ENCODE peak calls at places on chromosome 13, in eight cellular contexts. V is cardiac fibroblast, H is heart left ventricle, S is uterus, O is Calu3, Y is MM.1S, E is nephron progenitor cell, P is Peyer's patch. J is an unnamed sample.

GRCh38 chr13:31982540-31982939 is 49.0 kb upstream of the FRY start:
- DNase-seq in H (peak), P (no peak), E (no peak), Y (no peak), V (peak), O (peak), S (no peak), J (no peak)

GRCh38 chr13:51070005-51070649 is 40.9 kb downstream of the C13orf42 start:
- DNase-seq in S (peak), Y (peak), P (peak), H (peak), V (peak), O (peak), E (peak), J (peak)

GRCh38 chr13:49791214-49791752 is 1.2 kb downstream of the KPNA3 start:
- DNase-seq in V (peak), S (no peak), E (no peak), H (no peak), O (no peak), Y (peak), P (no peak), J (no peak)

GRCh38 chr13:93066187-93066586 is 160.4 kb upstream of the GPC6 start:
- DNase-seq in H (peak), O (no peak), E (no peak), S (no peak), P (no peak), Y (no peak), V (peak), J (no peak)

GRCh38 chr13:50033696-50034095 is 18.5 kb downstream of the KCNRG start:
- DNase-seq in Y (no peak), H (no peak), V (peak), E (no peak), P (no peak), S (no peak), O (no peak), J (no peak)

GRCh38 chr13:27259831-27260230 is 8.5 kb downstream of the RPL21 start:
- DNase-seq in Y (no peak), P (no peak), V (no peak), S (no peak), E (no peak), H (no peak), O (no peak), J (no peak)

GRCh38 chr13:113905942-113906341 is 42.1 kb upstream of the GAS6 start:
- DNase-seq in O (no peak), V (no peak), S (peak), P (no peak), Y (no peak), H (no peak), E (no peak), J (no peak)

GRCh38 chr13:105144936-105145335 is 1390.5 kb downstream of the EFNB2 start:
- DNase-seq in P (no peak), E (no peak), O (no peak), H (no peak), Y (no peak), V (no peak), S (no peak), J (no peak)

GRCh38 chr13:97284558-97284957 is 62.4 kb downstream of the MBNL2 start:
- DNase-seq in S (no peak), E (no peak), O (no peak), Y (no peak), H (no peak), P (no peak), V (peak), J (no peak)

GRCh38 chr13:33610471-33611015 is 207.4 kb upstream of the RFC3 start:
- DNase-seq in H (peak), E (peak), V (peak), Y (no peak), P (peak), O (no peak), S (no peak), J (no peak)

GRCh38 chr13:99978781-99979452 is 2.7 kb upstream of the ZIC2 start:
- DNase-seq in Y (no peak), H (no peak), S (no peak), O (no peak), P (no peak), V (no peak), E (no peak), J (no peak)
- TF ChIP-seq CTCF in Y (no peak), H (no peak), S (no peak), O (no peak), P (no peak), V (no peak), E (no peak), J (no peak)

GRCh38 chr13:112705286-112705685 is 15.4 kb downstream of the ATP11A start:
- DNase-seq in H (no peak), Y (no peak), E (no peak), O (no peak), P (no peak), V (no peak), S (no peak), J (no peak)
- TF ChIP-seq CTCF in H (no peak), Y (no peak), E (no peak), O (no peak), P (no peak), V (no peak), S (no peak), J (no peak)

GRCh38 chr13:59641758-59642157 is 522.0 kb downstream of the DIAPH3 start:
- DNase-seq in Y (no peak), E (no peak), S (no peak), V (peak), O (no peak), H (no peak), P (no peak), J (no peak)
- TF ChIP-seq CTCF in Y (no peak), E (no peak), S (no peak), V (no peak), O (no peak), H (no peak), P (no peak), J (no peak)

GRCh38 chr13:74325106-74325505 is 190.9 kb upstream of the KLF12 start:
- DNase-seq in E (no peak), Y (no peak), O (no peak), H (peak), V (peak), S (no peak), P (no peak), J (no peak)
- TF ChIP-seq CTCF in E (no peak), Y (no peak), O (no peak), H (no peak), V (no peak), S (no peak), P (no peak), J (no peak)

DNA sequence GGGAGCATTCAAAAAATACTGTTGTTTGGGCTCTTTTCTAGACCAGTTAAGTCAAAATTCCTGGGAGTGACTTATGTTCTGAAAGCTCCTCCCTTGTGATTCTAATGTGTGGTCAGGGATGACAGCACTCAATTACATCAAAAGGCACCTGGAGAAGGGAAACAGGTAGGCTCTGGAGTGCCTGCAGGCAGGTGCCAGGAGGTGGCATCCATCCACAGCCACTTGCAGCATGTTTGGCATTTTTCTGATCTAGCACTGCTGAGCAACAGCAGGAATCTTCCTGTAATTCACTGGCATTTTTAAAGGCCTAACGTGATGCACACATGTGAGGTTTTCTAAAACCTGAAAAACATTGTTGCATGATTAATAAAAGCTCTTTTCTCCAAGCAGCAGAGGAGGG is 94.6 kb downstream of the CCNA1 start:
- DNase-seq in P (no peak), H (no peak), S (no peak), O (no peak), V (no peak), Y (no peak), E (no peak), J (no peak)
- TF ChIP-seq CTCF in P (no peak), H (no peak), S (no peak), O (no peak), V (no peak), Y (no peak), E (no peak), J (no peak)

DNA sequence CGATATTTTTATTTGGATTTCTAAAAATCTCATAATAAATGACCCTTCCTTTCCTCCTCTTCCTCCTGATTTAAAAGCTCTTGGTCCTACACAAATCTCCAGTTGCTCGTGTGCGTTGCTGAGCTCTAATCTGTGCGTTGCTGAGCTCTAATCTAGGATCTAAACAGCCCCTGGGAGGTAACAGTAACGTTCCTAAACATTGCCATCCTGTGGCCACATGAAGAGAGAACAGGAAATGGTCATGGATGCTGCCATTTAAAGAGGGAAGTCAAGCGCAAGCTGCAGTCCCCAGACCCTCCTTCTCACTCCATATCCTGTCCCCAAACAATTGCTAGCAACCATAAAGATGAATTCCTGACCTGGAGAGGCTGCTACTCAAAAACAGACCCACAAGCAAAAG is 170.8 kb downstream of the NUFIP1 start:
- DNase-seq in V (peak), E (no peak), S (no peak), P (no peak), O (no peak), Y (no peak), H (no peak), J (no peak)
- TF ChIP-seq CTCF in V (no peak), E (no peak), S (no peak), P (no peak), O (no peak), Y (no peak), H (no peak), J (no peak)

DNA sequence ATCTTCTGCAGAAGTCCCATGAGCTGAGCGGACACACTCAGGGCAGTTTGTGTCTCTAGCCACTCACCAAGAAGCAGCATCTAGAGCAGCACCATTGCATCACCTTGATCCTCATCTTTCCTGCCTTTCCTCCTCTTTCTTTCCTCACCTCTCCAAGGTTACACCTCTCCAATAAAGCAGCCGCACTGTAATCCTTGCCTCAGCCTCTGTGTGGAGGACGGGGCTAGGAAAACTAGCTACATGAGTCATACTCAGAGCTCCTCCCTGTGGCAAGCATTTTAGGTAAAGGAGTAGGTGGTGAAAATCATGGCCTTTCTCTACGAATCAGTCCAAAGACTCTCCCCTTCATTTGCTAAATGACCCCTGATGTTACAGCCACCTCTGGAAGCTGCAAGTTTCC is 108.8 kb downstream of the DNAJC15 start:
- DNase-seq in P (no peak), Y (no peak), V (peak), E (no peak), O (peak), H (no peak), S (no peak), J (no peak)
- TF ChIP-seq CTCF in P (no peak), Y (no peak), V (peak), E (peak), O (peak), H (peak), S (no peak), J (no peak)

GRCh38 chr13:106378263-106378662 is 157.2 kb downstream of the EFNB2 start:
- DNase-seq in E (no peak), Y (no peak), H (no peak), O (no peak), V (no peak), P (no peak), S (no peak), J (no peak)

GRCh38 chr13:106377341-106377740 is 158.1 kb downstream of the EFNB2 start:
- DNase-seq in P (no peak), S (no peak), Y (no peak), H (no peak), V (no peak), O (no peak), E (no peak), J (no peak)

GRCh38 chr13:106374631-106375030 is 160.8 kb downstream of the EFNB2 start:
- DNase-seq in H (no peak), E (no peak), P (no peak), V (no peak), S (no peak), Y (no peak), O (no peak), J (no peak)

GRCh38 chr13:106375085-106375484 is 160.4 kb downstream of the EFNB2 start:
- DNase-seq in V (no peak), E (no peak), H (no peak), Y (no peak), O (no peak), S (no peak), P (no peak), J (no peak)

DNA sequence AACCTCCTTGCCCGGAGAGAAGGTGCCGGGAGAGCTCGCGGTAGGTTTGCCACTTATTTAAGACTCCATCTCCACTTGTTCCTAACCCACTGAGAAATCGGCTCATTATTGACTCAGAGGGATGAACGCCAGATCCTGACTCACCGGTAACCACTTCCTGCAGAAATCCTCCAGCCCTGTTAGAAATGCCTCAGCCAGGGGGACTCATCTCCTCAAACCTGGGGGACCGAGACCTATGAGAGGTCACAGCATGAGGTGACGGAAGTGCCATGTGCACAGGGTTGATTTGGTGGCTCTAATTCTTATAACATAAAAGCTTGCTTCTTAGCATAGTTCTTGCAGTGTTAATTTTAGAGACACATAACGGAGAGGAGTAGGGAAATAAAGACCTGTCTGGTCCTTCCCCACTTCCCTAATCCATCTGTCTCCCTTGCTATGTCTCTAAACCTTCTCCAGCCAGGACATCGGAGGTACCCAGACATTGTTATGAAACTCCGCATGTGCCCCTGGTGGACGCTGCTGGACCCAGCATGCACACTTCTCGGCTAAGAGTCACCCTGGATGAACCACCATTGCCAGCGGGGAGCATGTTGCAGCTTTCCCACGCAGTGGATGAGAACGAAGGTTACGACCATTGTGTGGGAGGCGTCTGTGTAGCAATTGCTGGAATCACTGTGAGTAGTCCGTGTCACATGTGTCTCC is 158.9 kb downstream of the EFNB2 start:
- DNase-seq in O (peak), S (peak), Y (no peak), H (no peak), E (no peak), P (no peak), V (peak), J (no peak)
- TF ChIP-seq CTCF in O (no peak), S (no peak), Y (no peak), H (no peak), E (no peak), P (no peak), V (peak), J (no peak)

GRCh38 chr13:66995366-66995663 is 234.8 kb downstream of the PCDH9 start:
- DNase-seq in P (no peak), S (no peak), Y (peak), E (no peak), V (no peak), O (no peak), H (no peak), J (no peak)

GRCh38 chr13:66994498-66995365 is 235.4 kb downstream of the PCDH9 start:
- DNase-seq in Y (peak), V (no peak), E (no peak), H (no peak), O (no peak), P (no peak), S (no peak), J (no peak)

GRCh38 chr13:66992683-66993082 is 237.5 kb downstream of the PCDH9 start:
- DNase-seq in P (no peak), H (no peak), V (no peak), E (no peak), O (no peak), Y (no peak), S (no peak), J (no peak)

GRCh38 chr13:66992183-66992582 is 238.0 kb downstream of the PCDH9 start:
- DNase-seq in P (no peak), Y (no peak), V (peak), E (no peak), H (no peak), S (no peak), O (peak), J (no peak)

DNA sequence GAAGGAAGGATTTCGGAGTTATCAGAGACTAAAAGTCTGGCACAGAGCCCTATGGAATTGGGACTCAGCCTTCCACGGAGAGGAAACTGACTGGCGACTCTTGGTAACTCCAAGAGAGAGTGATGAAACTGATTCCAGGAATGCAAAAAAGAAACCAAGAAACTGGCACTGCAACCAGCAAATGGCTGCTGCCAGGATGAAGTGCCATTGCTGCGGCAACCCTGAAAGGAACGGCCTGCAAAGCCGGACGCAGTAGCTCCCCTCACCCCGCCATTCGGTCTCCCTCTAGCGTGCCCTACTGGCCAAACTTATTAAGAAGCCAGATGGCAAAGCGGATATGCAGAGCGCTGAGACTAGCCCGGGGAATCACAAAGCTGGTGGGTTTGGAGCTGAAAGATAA is 236.0 kb downstream of the PCDH9 start:
- DNase-seq in E (peak), V (peak), Y (peak), H (peak), O (no peak), P (peak), S (no peak), J (peak)
- TF ChIP-seq CTCF in E (peak), V (peak), Y (no peak), H (peak), O (no peak), P (no peak), S (no peak), J (no peak)